ENCODE peak calls at places on chromosomes 1 and 21, in five cellular contexts. Y, E, P, N and A are unnamed samples.

GRCh38 chr1:59457786-59458185 is 160.9 kb downstream of the FGGY start:
- DNase-seq in Y (no peak), E (no peak), P (no peak), N (no peak), A (no peak)

GRCh38 chr1:190474010-190474409 is 3.7 kb downstream of the BRINP3 start:
- DNase-seq in Y (no peak), E (no peak), P (no peak), N (no peak), A (no peak)

GRCh38 chr1:162997499-162998285 is 71.5 kb upstream of the RGS4 start:
- DNase-seq in Y (no peak), E (no peak), P (no peak), N (no peak), A (no peak)

GRCh38 chr21:45506241-45506817 is 35.9 kb downstream of the SLC19A1 start:
- DNase-seq in Y (no peak), E (no peak), P (no peak), N (no peak), A (no peak)

GRCh38 chr1:232587141-232588008 is 42.6 kb downstream of the SIPA1L2 start:
- DNase-seq in Y (no peak), E (no peak), P (no peak), N (no peak), A (no peak)

GRCh38 chr21:42112857-42113256 is 41.7 kb downstream of the UMODL1 start:
- DNase-seq in Y (no peak), E (no peak), P (no peak), N (no peak), A (peak)

GRCh38 chr1:167474191-167474641 is 44.1 kb downstream of the CD247 start:
- DNase-seq in Y (no peak), E (no peak), P (no peak), N (no peak), A (no peak)

GRCh38 chr1:237012789-237013383 is 8.6 kb upstream of the MT1HL1 start:
- DNase-seq in Y (no peak), E (no peak), P (peak), N (no peak), A (peak)

GRCh38 chr1:76237201-76237600 is 162.7 kb downstream of the ST6GALNAC3 start:
- DNase-seq in Y (no peak), E (no peak), P (no peak), N (no peak), A (no peak)

GRCh38 chr1:176691251-176692228 is 228.6 kb downstream of the PAPPA2 start:
- DNase-seq in Y (peak), E (peak), P (peak), N (no peak), A (peak)

GRCh38 chr1:85681087-85681486 is 27.1 kb downstream of the ZNHIT6 start:
- DNase-seq in Y (peak), E (peak), P (no peak), N (no peak), A (no peak)

GRCh38 chr1:3598051-3598471 is 13.2 kb downstream of the MEGF6 start:
- DNase-seq in Y (peak), E (no peak), P (no peak), N (no peak), A (peak)

GRCh38 chr1:217273866-217274265 is 357.0 kb downstream of the GPATCH2 start:
- DNase-seq in Y (no peak), E (no peak), P (no peak), N (no peak), A (peak)

GRCh38 chr1:181178241-181178640 is 89.7 kb downstream of the IER5 start:
- DNase-seq in Y (no peak), E (no peak), P (no peak), N (no peak), A (no peak)

GRCh38 chr1:170866646-170867045 is 68.7 kb upstream of the MROH9 start:
- DNase-seq in Y (no peak), E (no peak), P (no peak), N (no peak), A (no peak)

GRCh38 chr1:56137090-56137489 is 442.3 kb downstream of the PLPP3 start:
- DNase-seq in Y (no peak), E (no peak), P (no peak), N (no peak), A (peak)

GRCh38 chr1:107877749-107878148 is 87.2 kb downstream of the VAV3 start:
- DNase-seq in Y (no peak), E (no peak), P (no peak), N (no peak), A (no peak)

GRCh38 chr1:67647814-67648358 is 37.1 kb upstream of the GADD45A start:
- DNase-seq in Y (no peak), E (no peak), P (no peak), N (no peak), A (no peak)

GRCh38 chr1:11285883-11286734 is 13.1 kb downstream of the UBIAD1 start:
- DNase-seq in Y (no peak), E (no peak), P (no peak), N (no peak), A (peak)

GRCh38 chr1:224082146-224082545 is 31.8 kb upstream of the FBXO28 start:
- DNase-seq in Y (no peak), E (no peak), P (no peak), N (no peak), A (no peak)

GRCh38 chr1:15848143-15848928 is 829 bp downstream of the SPEN start:
- DNase-seq in Y (peak), E (no peak), P (no peak), N (no peak), A (peak)

GRCh38 chr1:211938473-211939080 is 96.8 kb downstream of the INTS7 start:
- DNase-seq in Y (no peak), E (no peak), P (no peak), N (no peak), A (peak)

GRCh38 chr21:33441489-33442477 is 38.0 kb downstream of the TMEM50B start:
- DNase-seq in Y (peak), E (no peak), P (peak), N (no peak), A (peak)

GRCh38 chr1:54475357-54476230 is 69.4 kb upstream of the SSBP3 start:
- DNase-seq in Y (no peak), E (no peak), P (no peak), N (peak), A (peak)

GRCh38 chr21:28745131-28746055 is 247.3 kb downstream of the LTN1 start:
- DNase-seq in Y (peak), E (peak), P (peak), N (no peak), A (peak)

GRCh38 chr1:153936011-153936802 is 10.3 kb downstream of the DENND4B start:
- DNase-seq in Y (no peak), E (no peak), P (no peak), N (no peak), A (no peak)

GRCh38 chr1:46442317-46443161 is 47.1 kb upstream of the DMBX1 start:
- DNase-seq in Y (peak), E (peak), P (peak), N (peak), A (peak)

GRCh38 chr1:218665216-218665615 is 320.1 kb downstream of the TGFB2 start:
- DNase-seq in Y (peak), E (no peak), P (peak), N (no peak), A (peak)

GRCh38 chr1:208201241-208201640 is 42.9 kb downstream of the PLXNA2 start:
- DNase-seq in Y (peak), E (no peak), P (peak), N (peak), A (no peak)

GRCh38 chr1:6889875-6890480 is 104.7 kb downstream of the CAMTA1 start:
- DNase-seq in Y (peak), E (peak), P (peak), N (no peak), A (peak)

GRCh38 chr1:180915426-180915965 is 2.8 kb downstream of the KIAA1614 start:
- DNase-seq in Y (no peak), E (no peak), P (no peak), N (no peak), A (no peak)

GRCh38 chr1:25760871-25761270 is 39.1 kb upstream of the SELENON start:
- DNase-seq in Y (no peak), E (no peak), P (no peak), N (no peak), A (no peak)

GRCh38 chr1:33228935-33229487 is 27.3 kb upstream of the ZNF362 start:
- DNase-seq in Y (peak), E (no peak), P (peak), N (no peak), A (no peak)